ENCODE peak calls at places on chromosome 21, in five cellular contexts. O is neural progenitor cell, I is hepatocyte, S is GM23338, U is PC-3. Z is an unnamed sample.

GRCh38 chr21:38170283-38170682 is 86.5 kb upstream of the KCNJ15 start:
- DNase-seq in O (peak; percentile 59), I (peak; percentile 26), S (peak; percentile 68), U (peak; percentile 66), Z (no peak)

GRCh38 chr21:18403685-18404084 is at the start of gene TMPRSS15:
- DNase-seq in O (no peak), I (no peak), S (no peak), U (no peak), Z (no peak)

GRCh38 chr21:19922122-19922521 is 1076.1 kb upstream of the NCAM2 start:
- DNase-seq in O (no peak), I (no peak), S (peak; percentile 24), U (no peak), Z (no peak)

GRCh38 chr21:43193651-43194302 is 25.0 kb downstream of the CRYAA start:
- DNase-seq in O (no peak), I (peak; percentile 60), S (no peak), U (peak; percentile 88), Z (peak; percentile 28)

GRCh38 chr21:25934130-25934529 is 199.4 kb downstream of the GABPA start:
- DNase-seq in O (no peak), I (no peak), S (no peak), U (peak; percentile 6), Z (no peak)

GRCh38 chr21:15687208-15687607 is 42.6 kb upstream of the USP25 start:
- DNase-seq in O (no peak), I (no peak), S (no peak), U (peak; percentile 32), Z (no peak)

GRCh38 chr21:42799516-42799915 is 79.8 kb downstream of the WDR4 start:
- DNase-seq in O (no peak), I (no peak), S (no peak), U (peak; percentile 71), Z (no peak)

GRCh38 chr21:42905195-42905594 is 12.1 kb downstream of the NDUFV3 start:
- DNase-seq in O (no peak), I (no peak), S (no peak), U (no peak), Z (no peak)

GRCh38 chr21:46655230-46655629 is 19.8 kb downstream of the PRMT2 start:
- DNase-seq in O (no peak), I (no peak), S (no peak), U (no peak), Z (no peak)

GRCh38 chr21:24856326-24856725 is 751.0 kb downstream of the MRPL39 start:
- DNase-seq in O (no peak), I (no peak), S (no peak), U (no peak), Z (no peak)

GRCh38 chr21:25582888-25583287 is 24.4 kb downstream of the MRPL39 start:
- DNase-seq in O (no peak), I (no peak), S (no peak), U (no peak), Z (no peak)

GRCh38 chr21:16437586-16437985 is 707.8 kb downstream of the USP25 start:
- DNase-seq in O (no peak), I (no peak), S (no peak), U (no peak), Z (no peak)

GRCh38 chr21:18334066-18334465 is 69.5 kb downstream of the TMPRSS15 start:
- DNase-seq in O (no peak), I (no peak), S (no peak), U (peak; percentile 36), Z (no peak)

GRCh38 chr21:28991861-28992525 is 684 bp downstream of the LTN1 start:
- DNase-seq in O (peak; percentile 8), I (peak; percentile 27), S (no peak), U (no peak), Z (peak; percentile 18)

GRCh38 chr21:23475518-23476189 is 2131.6 kb downstream of the MRPL39 start:
- DNase-seq in O (no peak), I (no peak), S (no peak), U (peak; percentile 21), Z (no peak)

GRCh38 chr21:27631471-27631870 is 664.6 kb upstream of the ADAMTS5 start:
- DNase-seq in O (no peak), I (no peak), S (no peak), U (no peak), Z (no peak)

GRCh38 chr21:30146558-30147282 is 19.9 kb downstream of the CLDN17 start:
- DNase-seq in O (no peak), I (no peak), S (no peak), U (peak; percentile 79), Z (no peak)

GRCh38 chr21:28066051-28066450 is 926.6 kb downstream of the LTN1 start:
- DNase-seq in O (no peak), I (no peak), S (no peak), U (peak; percentile 29), Z (peak; percentile 60)

GRCh38 chr21:26443867-26444266 is 129.2 kb downstream of the CYYR1 start:
- DNase-seq in O (no peak), I (no peak), S (no peak), U (peak; percentile 10), Z (no peak)

GRCh38 chr21:26471116-26471505 is 102.0 kb downstream of the CYYR1 start:
- DNase-seq in O (no peak), I (no peak), S (no peak), U (no peak), Z (no peak)

GRCh38 chr21:37878946-37879660 is 37.2 kb downstream of the KCNJ6 start:
- DNase-seq in O (no peak), I (peak; percentile 34), S (no peak), U (peak; percentile 88), Z (no peak)

GRCh38 chr21:26554365-26554764 is 18.7 kb downstream of the CYYR1 start:
- DNase-seq in O (no peak), I (no peak), S (no peak), U (no peak), Z (no peak)

GRCh38 chr21:34994646-34995631 is 54.2 kb downstream of the RUNX1 start:
- DNase-seq in O (no peak), I (no peak), S (no peak), U (no peak), Z (no peak)

GRCh38 chr21:15638856-15639549 is 90.8 kb upstream of the USP25 start:
- DNase-seq in O (no peak), I (peak; percentile 55), S (no peak), U (peak; percentile 74), Z (no peak)

GRCh38 chr21:15742052-15742451 is 12.3 kb downstream of the USP25 start:
- DNase-seq in O (peak; percentile 15), I (no peak), S (no peak), U (no peak), Z (no peak)

GRCh38 chr21:37220981-37221664 is 46.0 kb downstream of the VPS26C start:
- DNase-seq in O (peak; percentile 33), I (peak; percentile 83), S (peak; percentile 95), U (peak; percentile 90), Z (peak; percentile 97)

DNA sequence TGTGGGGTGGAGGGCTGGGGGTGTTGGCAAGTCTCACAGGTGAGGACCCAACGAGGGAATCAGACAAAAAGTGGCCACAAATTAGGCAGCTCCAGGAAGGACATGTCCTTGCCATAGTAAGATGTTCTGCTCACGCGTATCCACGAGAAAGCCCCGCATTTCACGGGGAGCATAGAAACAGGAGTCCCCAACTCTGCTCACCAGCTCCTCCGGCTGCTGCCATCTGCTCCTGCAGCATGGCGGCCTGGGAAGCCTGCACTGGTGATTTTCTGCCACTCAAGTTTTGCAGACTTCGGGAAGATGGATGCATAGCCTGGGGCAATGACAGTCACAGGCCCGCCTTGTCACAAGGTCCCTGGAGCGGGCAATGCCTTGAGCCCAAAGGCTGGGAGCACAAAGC is 9.3 kb downstream of the TCP10L start:
- DNase-seq in O (no peak), I (no peak), S (no peak), U (no peak), Z (no peak)
- TF ChIP-seq CTCF in O (no peak), I (no peak), S (no peak), U (no peak), Z (no peak)

GRCh38 chr21:39258207-39258606 is 55.2 kb downstream of the BRWD1 start:
- DNase-seq in O (no peak), I (peak; percentile 7), S (no peak), U (no peak), Z (no peak)

GRCh38 chr21:39265603-39266002 is 47.8 kb downstream of the BRWD1 start:
- DNase-seq in O (no peak), I (no peak), S (no peak), U (no peak), Z (no peak)

DNA sequence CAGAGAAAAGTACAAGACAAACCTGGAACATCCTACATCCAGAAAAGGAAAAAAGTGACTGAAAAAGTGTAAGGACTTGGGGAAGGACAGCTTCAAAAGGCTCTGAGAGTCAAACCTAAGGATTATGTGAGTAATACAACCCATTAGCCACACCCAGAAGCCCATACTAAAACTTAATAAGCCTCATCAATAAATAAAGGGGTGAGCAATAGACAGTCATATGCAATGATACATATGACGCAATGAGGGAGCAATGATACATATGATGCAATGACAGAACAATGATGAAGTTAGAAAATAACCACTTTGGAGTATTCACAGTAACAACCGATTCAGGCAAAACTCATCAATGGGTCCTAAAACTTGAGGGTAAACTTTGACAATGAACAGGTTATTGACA is 50.1 kb downstream of the BRWD1 start:
- DNase-seq in O (no peak), I (no peak), S (no peak), U (peak; percentile 15), Z (no peak)
- TF ChIP-seq EZH2phosphoT487 in O (no peak), I (no peak), S (no peak), U (no peak), Z (no peak)

GRCh38 chr21:44819283-44820243 is 1.7 kb upstream of the SUMO3 start:
- DNase-seq in O (no peak), I (no peak), S (no peak), U (no peak), Z (no peak)

GRCh38 chr21:44818636-44819011 is 762 bp upstream of the SUMO3 start:
- DNase-seq in O (no peak), I (no peak), S (peak; percentile 47), U (no peak), Z (no peak)

GRCh38 chr21:44822484-44823178 is 4.8 kb upstream of the SUMO3 start:
- DNase-seq in O (no peak), I (no peak), S (no peak), U (no peak), Z (peak; percentile 31)

GRCh38 chr21:44820851-44821250 is 3.0 kb upstream of the SUMO3 start:
- DNase-seq in O (no peak), I (no peak), S (no peak), U (no peak), Z (no peak)

GRCh38 chr21:44823179-44823654 is 5.4 kb upstream of the SUMO3 start:
- DNase-seq in O (no peak), I (no peak), S (no peak), U (no peak), Z (no peak)
- TF ChIP-seq CTCF in O (no peak), I (no peak), S (no peak), U (no peak), Z (no peak)

DNA sequence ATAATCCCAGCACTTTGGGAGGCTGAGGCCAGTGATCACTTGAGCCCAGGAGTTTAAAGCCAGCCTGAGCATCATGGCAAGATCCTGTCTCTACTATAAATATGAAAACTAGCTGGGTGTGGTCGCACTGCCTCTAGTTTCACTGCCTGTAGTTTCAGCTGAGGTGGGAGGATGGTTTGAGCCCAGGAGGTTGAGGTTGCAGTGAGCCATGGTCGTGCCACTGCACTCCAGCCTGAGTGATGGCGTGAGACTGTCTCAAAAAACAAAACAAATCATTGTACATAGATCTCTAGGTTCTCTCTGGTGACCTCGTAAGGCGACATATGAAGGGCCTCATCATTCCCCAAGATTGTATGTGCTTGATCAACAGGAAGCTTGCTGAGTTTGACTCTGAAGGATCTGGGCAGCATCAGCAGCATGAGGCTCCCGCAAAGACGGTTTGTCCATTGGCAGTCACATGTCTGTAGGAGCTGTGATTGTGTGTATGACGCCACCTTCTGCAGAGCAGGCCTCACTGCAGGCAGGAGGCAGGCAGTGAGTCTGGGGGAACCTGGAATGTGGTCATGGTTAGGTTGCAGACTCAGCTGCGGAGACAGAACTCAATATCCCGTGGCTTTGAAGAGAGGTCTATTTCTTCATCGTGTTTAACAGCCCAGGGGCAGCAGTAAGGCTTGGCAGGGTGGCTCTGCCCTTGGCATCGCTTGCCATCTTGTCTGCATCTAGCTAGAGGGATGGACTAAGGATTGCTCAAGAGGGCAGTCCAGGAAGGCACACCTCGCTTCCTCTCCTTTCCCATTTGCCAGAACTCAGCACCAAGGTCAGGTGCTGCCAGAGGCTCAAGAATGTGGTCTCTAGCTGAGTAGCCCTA is 13.9 kb downstream of the ATP5PO start:
- DNase-seq in O (peak; percentile 74), I (peak; percentile 70), S (peak; percentile 86), U (peak; percentile 55), Z (peak; percentile 24)
- TF ChIP-seq EZH2phosphoT487 in O (no peak), I (no peak), S (no peak), U (no peak), Z (no peak)

Z was measured in OCI-LY7.